ENCODE peak calls at places on chromosomes 11 and 22, in six cellular contexts. One of them, this sample, is unnamed. For H3K9me3, the result is how much of the 10 kb centered on the place peaks cover.

GRCh38 chr11:75323609-75324008 is 27.9 kb downstream of the ARRB1 start:
- DNase-seq in uterus: no peak
- DNase-seq in pancreas: no peak
- DNase-seq in CD8-positive, alpha-beta T cell: no peak
- DNase-seq in endothelial cell of umbilical vein: no peak
- DNase-seq in CD8-positive, alpha-beta memory T cell: no peak
- DNase-seq in this sample: no peak

GRCh38 chr11:19805346-19805745 is 92.7 kb downstream of the NAV2 start:
- DNase-seq in endothelial cell of umbilical vein: no peak
- DNase-seq in uterus: no peak
- DNase-seq in CD8-positive, alpha-beta T cell: no peak
- DNase-seq in pancreas: no peak
- DNase-seq in CD8-positive, alpha-beta memory T cell: no peak
- DNase-seq in this sample: no peak

GRCh38 chr11:125938418-125938817 is 7.4 kb upstream of the VSIG10L2 start:
- DNase-seq in CD8-positive, alpha-beta memory T cell: no peak
- DNase-seq in endothelial cell of umbilical vein: no peak
- DNase-seq in pancreas: no peak
- DNase-seq in uterus: no peak
- DNase-seq in CD8-positive, alpha-beta T cell: no peak
- DNase-seq in this sample: no peak

GRCh38 chr11:19352736-19353110 is 112.0 kb upstream of the E2F8 start:
- DNase-seq in CD8-positive, alpha-beta T cell: no peak
- DNase-seq in CD8-positive, alpha-beta memory T cell: no peak
- DNase-seq in endothelial cell of umbilical vein: no peak
- DNase-seq in pancreas: no peak
- DNase-seq in uterus: no peak
- DNase-seq in this sample: no peak

GRCh38 chr11:33802414-33802950 is 28.2 kb upstream of the FBXO3 start:
- DNase-seq in uterus: peak
- DNase-seq in CD8-positive, alpha-beta T cell: no peak
- DNase-seq in CD8-positive, alpha-beta memory T cell: no peak
- DNase-seq in pancreas: peak
- DNase-seq in endothelial cell of umbilical vein: peak
- DNase-seq in this sample: peak

GRCh38 chr11:6356503-6356902 is 33.8 kb upstream of the SMPD1 start:
- DNase-seq in pancreas: no peak
- DNase-seq in CD8-positive, alpha-beta memory T cell: no peak
- DNase-seq in uterus: no peak
- DNase-seq in endothelial cell of umbilical vein: no peak
- DNase-seq in CD8-positive, alpha-beta T cell: no peak
- DNase-seq in this sample: no peak

GRCh38 chr11:92844197-92844596 is 125.3 kb upstream of the MTNR1B start:
- DNase-seq in uterus: no peak
- DNase-seq in CD8-positive, alpha-beta T cell: no peak
- DNase-seq in CD8-positive, alpha-beta memory T cell: no peak
- DNase-seq in endothelial cell of umbilical vein: no peak
- DNase-seq in pancreas: no peak
- DNase-seq in this sample: no peak

GRCh38 chr11:124961972-124962609 is 8.1 kb downstream of the CCDC15 start:
- DNase-seq in endothelial cell of umbilical vein: peak
- DNase-seq in CD8-positive, alpha-beta memory T cell: peak
- DNase-seq in pancreas: no peak
- DNase-seq in CD8-positive, alpha-beta T cell: peak
- DNase-seq in uterus: no peak
- DNase-seq in this sample: peak

GRCh38 chr11:33716236-33716635 is 15.6 kb upstream of the C11orf91 start:
- DNase-seq in pancreas: no peak
- DNase-seq in CD8-positive, alpha-beta T cell: no peak
- DNase-seq in endothelial cell of umbilical vein: peak
- DNase-seq in CD8-positive, alpha-beta memory T cell: no peak
- DNase-seq in uterus: no peak
- DNase-seq in this sample: no peak

GRCh38 chr11:61996933-61997332 is 29.5 kb upstream of the FTH1 start:
- DNase-seq in CD8-positive, alpha-beta T cell: no peak
- DNase-seq in uterus: no peak
- DNase-seq in pancreas: no peak
- DNase-seq in CD8-positive, alpha-beta memory T cell: no peak
- DNase-seq in endothelial cell of umbilical vein: no peak
- DNase-seq in this sample: no peak

GRCh38 chr11:126992065-126992803 is 8.3 kb downstream of the KIRREL3 start:
- DNase-seq in CD8-positive, alpha-beta T cell: no peak
- DNase-seq in endothelial cell of umbilical vein: no peak
- DNase-seq in uterus: no peak
- DNase-seq in pancreas: no peak
- DNase-seq in CD8-positive, alpha-beta memory T cell: no peak
- DNase-seq in this sample: peak

GRCh38 chr22:47001288-47001687 is 238.8 kb downstream of the TBC1D22A start:
- DNase-seq in CD8-positive, alpha-beta T cell: no peak
- DNase-seq in pancreas: no peak
- DNase-seq in endothelial cell of umbilical vein: no peak
- DNase-seq in uterus: no peak
- DNase-seq in CD8-positive, alpha-beta memory T cell: no peak
- DNase-seq in this sample: no peak

GRCh38 chr11:111359223-111360149 is 19.6 kb downstream of the POU2AF1 start:
- DNase-seq in CD8-positive, alpha-beta memory T cell: no peak
- DNase-seq in uterus: no peak
- DNase-seq in CD8-positive, alpha-beta T cell: no peak
- DNase-seq in pancreas: no peak
- DNase-seq in endothelial cell of umbilical vein: no peak
- DNase-seq in this sample: no peak

GRCh38 chr11:23192256-23192655 is 332.0 kb upstream of the CCDC179 start:
- DNase-seq in uterus: no peak
- DNase-seq in CD8-positive, alpha-beta memory T cell: no peak
- DNase-seq in pancreas: no peak
- DNase-seq in endothelial cell of umbilical vein: no peak
- DNase-seq in CD8-positive, alpha-beta T cell: no peak
- DNase-seq in this sample: no peak

GRCh38 chr11:14499178-14499559 is 442 bp downstream of the COPB1 start:
- DNase-seq in pancreas: no peak
- DNase-seq in CD8-positive, alpha-beta memory T cell: no peak
- DNase-seq in endothelial cell of umbilical vein: peak
- DNase-seq in CD8-positive, alpha-beta T cell: no peak
- DNase-seq in uterus: peak
- DNase-seq in this sample: no peak

GRCh38 chr22:48800886-48801607 is 1026.6 kb downstream of the BRD1 start:
- DNase-seq in CD8-positive, alpha-beta T cell: no peak
- DNase-seq in pancreas: no peak
- DNase-seq in endothelial cell of umbilical vein: no peak
- DNase-seq in uterus: no peak
- DNase-seq in CD8-positive, alpha-beta memory T cell: no peak
- DNase-seq in this sample: no peak
- H3K9me3 ChIP-seq in CD8-positive, alpha-beta T cell: under half
- H3K9me3 ChIP-seq in pancreas: under half
- H3K9me3 ChIP-seq in endothelial cell of umbilical vein: under half
- H3K9me3 ChIP-seq in uterus: under half
- H3K9me3 ChIP-seq in CD8-positive, alpha-beta memory T cell: under half
- H3K9me3 ChIP-seq in this sample: half or more

GRCh38 chr11:44301856-44302231 is 8.1 kb downstream of the ALX4 start:
- DNase-seq in CD8-positive, alpha-beta T cell: no peak
- DNase-seq in endothelial cell of umbilical vein: no peak
- DNase-seq in uterus: no peak
- DNase-seq in pancreas: no peak
- DNase-seq in CD8-positive, alpha-beta memory T cell: no peak
- DNase-seq in this sample: no peak
- H3K4me3 ChIP-seq in CD8-positive, alpha-beta T cell: no peak
- H3K4me3 ChIP-seq in endothelial cell of umbilical vein: no peak
- H3K4me3 ChIP-seq in uterus: no peak
- H3K4me3 ChIP-seq in pancreas: no peak
- H3K4me3 ChIP-seq in CD8-positive, alpha-beta memory T cell: no peak
- H3K4me3 ChIP-seq in this sample: no peak

DNA sequence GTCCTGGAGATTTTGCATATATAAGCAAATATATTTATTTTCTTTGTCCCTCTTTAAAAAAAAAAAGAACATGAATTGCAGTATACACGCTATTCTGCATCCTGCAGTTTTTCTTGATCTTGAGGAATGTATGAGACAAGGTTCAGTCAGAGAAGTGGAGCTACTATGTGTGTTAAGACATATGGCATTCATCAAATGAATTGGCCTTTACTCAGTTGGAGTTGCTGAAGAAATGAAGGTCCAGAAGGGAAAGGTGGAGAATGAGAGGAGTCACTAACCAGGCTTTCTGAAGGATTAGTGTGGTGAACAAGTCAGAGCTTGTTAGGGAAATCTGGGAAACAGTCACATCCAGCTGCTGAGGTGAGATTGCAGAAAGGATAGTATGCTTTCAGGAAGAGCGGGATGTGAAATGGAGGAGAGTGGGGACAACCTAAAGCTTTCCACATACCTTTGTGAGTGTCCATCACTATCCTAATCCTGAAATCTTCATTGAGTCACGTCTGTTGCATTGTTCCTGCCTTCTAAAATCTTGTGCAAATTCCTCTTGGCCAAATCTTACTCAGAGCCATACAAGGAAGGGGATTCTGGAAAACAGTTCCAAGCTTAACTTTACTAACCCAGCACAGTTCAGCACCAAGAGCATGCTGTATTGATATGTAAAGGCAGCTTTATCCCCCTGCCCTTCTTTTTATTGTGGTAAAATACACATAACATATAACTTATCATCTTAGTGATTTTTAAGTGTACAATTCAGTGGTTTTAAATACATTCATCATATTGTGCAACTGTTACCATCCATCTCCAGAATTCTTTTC is 11.4 kb upstream of the PITPNB start:
- DNase-seq in pancreas: no peak
- DNase-seq in endothelial cell of umbilical vein: no peak
- DNase-seq in uterus: no peak
- DNase-seq in CD8-positive, alpha-beta memory T cell: no peak
- DNase-seq in CD8-positive, alpha-beta T cell: no peak
- DNase-seq in this sample: no peak
- H3K27ac ChIP-seq in pancreas: no peak
- H3K27ac ChIP-seq in endothelial cell of umbilical vein: no peak
- H3K27ac ChIP-seq in uterus: no peak
- H3K27ac ChIP-seq in CD8-positive, alpha-beta memory T cell: no peak
- H3K27ac ChIP-seq in CD8-positive, alpha-beta T cell: no peak
- H3K27ac ChIP-seq in this sample: no peak

DNA sequence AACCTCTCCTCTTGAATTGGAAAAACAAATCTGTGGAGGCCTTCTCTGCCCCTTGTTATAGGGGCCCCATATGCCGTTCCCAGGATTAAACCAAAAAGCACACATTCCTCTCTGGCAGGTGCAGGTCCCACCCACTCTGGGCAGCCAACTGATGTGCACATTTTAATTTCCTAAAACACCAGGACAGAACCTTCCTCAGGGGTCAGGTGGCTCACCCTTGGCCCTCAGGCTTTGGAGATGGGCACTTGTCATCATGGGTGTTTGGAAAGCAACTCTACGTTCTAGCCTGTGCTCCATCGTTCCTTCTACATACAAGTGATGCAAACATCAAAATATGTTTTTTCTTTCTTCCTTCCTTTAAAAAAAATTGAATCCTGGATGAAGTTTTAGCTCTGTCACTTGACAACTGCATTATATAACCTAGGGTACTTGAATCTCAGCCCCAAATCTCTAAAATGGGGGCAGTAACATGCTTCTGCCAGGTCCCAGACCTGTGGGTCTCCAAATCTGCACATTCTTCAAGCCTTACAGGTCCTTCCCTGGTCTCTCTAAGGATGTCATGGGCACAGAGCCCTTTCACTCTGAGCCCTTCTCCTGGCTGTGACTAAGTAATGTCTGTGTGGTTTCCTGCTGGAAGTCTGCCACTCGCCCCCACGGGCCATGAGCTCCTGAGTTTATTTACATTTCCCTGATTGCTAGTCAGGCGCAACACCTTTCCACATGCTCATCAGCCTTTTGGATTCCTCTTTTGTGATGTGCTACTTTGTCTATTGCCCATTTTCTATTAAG is 43.8 kb downstream of the KCNQ1OT1 start:
- DNase-seq in endothelial cell of umbilical vein: no peak
- DNase-seq in CD8-positive, alpha-beta memory T cell: no peak
- DNase-seq in CD8-positive, alpha-beta T cell: no peak
- DNase-seq in uterus: no peak
- DNase-seq in pancreas: no peak
- DNase-seq in this sample: no peak
- H3K9me3 ChIP-seq in endothelial cell of umbilical vein: under half
- H3K9me3 ChIP-seq in CD8-positive, alpha-beta memory T cell: under half
- H3K9me3 ChIP-seq in CD8-positive, alpha-beta T cell: under half
- H3K9me3 ChIP-seq in uterus: under half
- H3K9me3 ChIP-seq in pancreas: under half
- H3K9me3 ChIP-seq in this sample: half or more

GRCh38 chr11:118572914-118573550 is 823 bp downstream of the ARCN1 start:
- DNase-seq in CD8-positive, alpha-beta T cell: peak
- DNase-seq in CD8-positive, alpha-beta memory T cell: peak
- DNase-seq in endothelial cell of umbilical vein: peak
- DNase-seq in pancreas: no peak
- DNase-seq in uterus: no peak
- DNase-seq in this sample: no peak

GRCh38 chr11:118569670-118570069 is 2.5 kb upstream of the ARCN1 start:
- DNase-seq in CD8-positive, alpha-beta memory T cell: no peak
- DNase-seq in pancreas: no peak
- DNase-seq in endothelial cell of umbilical vein: no peak
- DNase-seq in uterus: no peak
- DNase-seq in CD8-positive, alpha-beta T cell: no peak
- DNase-seq in this sample: no peak

GRCh38 chr11:118570787-118571186 is 1.4 kb upstream of the ARCN1 start:
- DNase-seq in CD8-positive, alpha-beta memory T cell: no peak
- DNase-seq in CD8-positive, alpha-beta T cell: no peak
- DNase-seq in pancreas: no peak
- DNase-seq in endothelial cell of umbilical vein: no peak
- DNase-seq in uterus: no peak
- DNase-seq in this sample: no peak

GRCh38 chr11:118572075-118572913 is at the start of gene ARCN1:
- DNase-seq in CD8-positive, alpha-beta memory T cell: peak
- DNase-seq in endothelial cell of umbilical vein: peak
- DNase-seq in pancreas: peak
- DNase-seq in uterus: peak
- DNase-seq in CD8-positive, alpha-beta T cell: peak
- DNase-seq in this sample: no peak

GRCh38 chr11:118574636-118575035 is 2.4 kb downstream of the ARCN1 start:
- DNase-seq in CD8-positive, alpha-beta T cell: no peak
- DNase-seq in endothelial cell of umbilical vein: no peak
- DNase-seq in pancreas: no peak
- DNase-seq in uterus: no peak
- DNase-seq in CD8-positive, alpha-beta memory T cell: no peak
- DNase-seq in this sample: no peak
- H3K4me3 ChIP-seq in CD8-positive, alpha-beta T cell: no peak
- H3K4me3 ChIP-seq in endothelial cell of umbilical vein: no peak
- H3K4me3 ChIP-seq in pancreas: no peak
- H3K4me3 ChIP-seq in uterus: peak
- H3K4me3 ChIP-seq in CD8-positive, alpha-beta memory T cell: no peak
- H3K4me3 ChIP-seq in this sample: peak